ENCODE peak calls at places on chromosome 6, in nine cellular contexts. V, R, W, X, F, O, Z, C and D are unnamed samples.

GRCh38 chr6:169292340-169293124 is 38.9 kb upstream of the THBS2 start:
- DNase-seq in R (peak), Z (peak), X (no peak), V (peak), W (peak), O (no peak), C (no peak), F (peak), D (peak)

GRCh38 chr6:7085911-7086310 is 21.9 kb upstream of the RREB1 start:
- DNase-seq in V (peak), X (no peak), O (no peak), Z (peak), W (peak), R (peak), F (peak), C (no peak), D (peak)

GRCh38 chr6:68313911-68314310 is 321.2 kb upstream of the ADGRB3 start:
- DNase-seq in W (no peak), X (no peak), R (no peak), Z (no peak), O (no peak), C (no peak), V (peak), F (no peak), D (no peak)

GRCh38 chr6:120871416-120872261 is 462.6 kb downstream of the TBC1D32 start:
- DNase-seq in O (no peak), W (no peak), F (no peak), C (no peak), X (no peak), R (no peak), V (no peak), Z (no peak), D (no peak)

GRCh38 chr6:126123226-126123625 is 136.9 kb downstream of the TRMT11 start:
- DNase-seq in Z (peak), O (peak), X (no peak), F (no peak), R (no peak), C (no peak), W (no peak), V (no peak), D (no peak)

GRCh38 chr6:36858407-36858981 is 16.1 kb downstream of the PPIL1 start:
- DNase-seq in V (no peak), C (peak), X (no peak), F (peak), O (no peak), R (peak), W (peak), Z (peak), D (no peak)

GRCh38 chr6:4895971-4896370 is 107.9 kb downstream of the RPP40 start:
- DNase-seq in W (no peak), F (no peak), Z (no peak), O (no peak), R (no peak), V (no peak), C (no peak), X (no peak), D (no peak)

GRCh38 chr6:150395388-150396009 is 26.7 kb downstream of the IYD start:
- DNase-seq in Z (peak), W (peak), X (no peak), F (no peak), V (peak), O (peak), C (no peak), R (no peak), D (no peak)

GRCh38 chr6:48584846-48585245 is 473.8 kb upstream of the PTCHD4 start:
- DNase-seq in O (no peak), W (no peak), R (no peak), Z (no peak), C (no peak), V (no peak), X (no peak), F (no peak), D (no peak)

GRCh38 chr6:47292944-47293343 is 16.8 kb downstream of the TNFRSF21 start:
- DNase-seq in O (no peak), R (no peak), C (no peak), X (no peak), F (no peak), Z (no peak), W (no peak), V (no peak), D (no peak)

GRCh38 chr6:5025911-5026819 is 22.3 kb upstream of the RPP40 start:
- DNase-seq in X (no peak), C (peak), O (peak), R (peak), V (peak), W (peak), Z (peak), F (peak), D (no peak)

GRCh38 chr6:105170066-105170465 is 9.7 kb downstream of the POPDC3 start:
- DNase-seq in W (no peak), F (no peak), R (no peak), X (no peak), V (no peak), Z (no peak), O (no peak), C (no peak), D (no peak)

GRCh38 chr6:74651948-74652347 is 553.9 kb downstream of the COL12A1 start:
- DNase-seq in V (no peak), R (no peak), F (no peak), X (no peak), W (no peak), Z (no peak), O (no peak), C (no peak), D (no peak)

GRCh38 chr6:157725836-157726235 is 97.2 kb upstream of the SNX9 start:
- DNase-seq in Z (no peak), R (no peak), W (no peak), F (no peak), O (no peak), X (no peak), V (no peak), C (no peak), D (peak)

GRCh38 chr6:25913741-25914140 is 16.8 kb downstream of the SLC17A2 start:
- DNase-seq in R (no peak), W (no peak), X (no peak), V (no peak), Z (no peak), F (no peak), O (no peak), C (no peak), D (no peak)

GRCh38 chr6:136067731-136068341 is 182.3 kb downstream of the MTFR2 start:
- DNase-seq in F (peak), R (no peak), V (no peak), C (no peak), X (no peak), W (no peak), O (no peak), Z (no peak), D (no peak)

GRCh38 chr6:159324599-159324998 is 155.4 kb downstream of the FNDC1 start:
- DNase-seq in Z (no peak), C (no peak), R (no peak), F (no peak), V (no peak), X (no peak), W (no peak), O (no peak), D (no peak)

GRCh38 chr6:106895703-106896040 is 78.9 kb downstream of the CD24 start:
- DNase-seq in X (no peak), F (no peak), V (no peak), C (no peak), R (no peak), O (no peak), W (no peak), Z (no peak), D (no peak)

GRCh38 chr6:137871299-137871698 is 4.2 kb downstream of the TNFAIP3 start:
- DNase-seq in X (no peak), C (no peak), O (no peak), Z (no peak), V (no peak), W (no peak), F (no peak), R (no peak), D (no peak)

GRCh38 chr6:125952764-125953501 is 3.6 kb upstream of the HINT3 start:
- DNase-seq in O (no peak), Z (no peak), V (peak), R (no peak), C (no peak), F (no peak), X (no peak), W (no peak), D (no peak)

GRCh38 chr6:142507065-142507464 is 205.3 kb downstream of the ADGRG6 start:
- DNase-seq in C (no peak), F (no peak), X (no peak), R (no peak), Z (no peak), O (no peak), V (no peak), W (no peak), D (no peak)

GRCh38 chr6:131173680-131174079 is 38.4 kb downstream of the AKAP7 start:
- DNase-seq in C (no peak), X (no peak), F (no peak), Z (no peak), W (no peak), O (no peak), R (no peak), V (no peak), D (no peak)

GRCh38 chr6:4472222-4472621 is 304.0 kb upstream of the CDYL start:
- DNase-seq in C (no peak), X (no peak), V (no peak), Z (no peak), R (no peak), O (no peak), F (no peak), W (no peak), D (no peak)

GRCh38 chr6:89963391-89963790 is 69.1 kb downstream of the GJA10 start:
- DNase-seq in C (no peak), O (no peak), W (no peak), R (no peak), F (no peak), Z (no peak), X (no peak), V (no peak), D (no peak)

GRCh38 chr6:96301781-96302180 is 219.8 kb upstream of the UFL1 start:
- DNase-seq in X (no peak), R (no peak), O (no peak), W (no peak), C (no peak), Z (no peak), V (no peak), F (no peak), D (no peak)

GRCh38 chr6:135655055-135655454 is 157.5 kb upstream of the AHI1 start:
- DNase-seq in R (no peak), W (no peak), X (no peak), O (no peak), V (no peak), C (no peak), F (no peak), Z (no peak), D (no peak)

GRCh38 chr6:96116674-96117073 is 100.9 kb downstream of the FUT9 start:
- DNase-seq in O (peak), W (no peak), R (no peak), F (no peak), Z (no peak), V (peak), C (no peak), X (no peak), D (no peak)

GRCh38 chr6:56552212-56553130 is 90.2 kb downstream of the DST start:
- DNase-seq in V (no peak), O (no peak), F (no peak), R (no peak), X (no peak), W (no peak), Z (no peak), C (no peak), D (no peak)

GRCh38 chr6:56550307-56550706 is 92.4 kb downstream of the DST start:
- DNase-seq in C (no peak), R (no peak), O (no peak), Z (no peak), X (no peak), F (no peak), V (no peak), W (no peak), D (no peak)

GRCh38 chr6:56547687-56548086 is 95.0 kb downstream of the DST start:
- DNase-seq in O (no peak), C (no peak), W (no peak), F (no peak), Z (no peak), V (no peak), X (no peak), R (no peak), D (no peak)

GRCh38 chr6:56551409-56552120 is 91.1 kb downstream of the DST start:
- DNase-seq in R (no peak), V (no peak), Z (no peak), X (no peak), F (no peak), C (no peak), O (no peak), W (peak), D (no peak)

DNA sequence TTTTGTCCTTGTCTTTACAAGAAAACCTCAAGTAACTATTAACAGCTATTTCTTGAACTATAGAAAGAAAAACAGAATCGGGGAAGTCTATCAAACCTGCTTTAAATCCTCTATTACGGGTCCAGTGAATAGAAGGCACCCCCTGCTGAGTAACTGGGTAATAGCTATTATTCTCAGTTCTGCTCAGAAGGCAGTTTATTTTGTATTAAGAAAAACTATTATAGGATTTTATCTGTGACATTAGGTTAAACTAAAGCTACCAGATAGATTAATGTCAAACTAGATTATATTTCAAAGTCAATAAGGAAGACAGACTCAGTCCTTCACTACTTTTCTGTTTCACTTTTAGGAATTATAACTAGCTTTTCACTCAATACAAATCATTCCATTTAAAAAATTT is 93.7 kb downstream of the DST start:
- DNase-seq in V (no peak), X (no peak), O (no peak), F (no peak), C (no peak), Z (no peak), R (no peak), W (no peak), D (no peak)
- TF ChIP-seq CTCF in V (no peak), X (peak), O (no peak), F (peak), C (peak), Z (peak), R (peak), W (peak), D (no peak)

GRCh38 chr6:52417675-52418111 is 2.4 kb upstream of the EFHC1 start:
- DNase-seq in W (peak), R (no peak), C (no peak), V (no peak), Z (peak), X (no peak), F (no peak), O (peak), D (no peak)

GRCh38 chr6:52418606-52419005 is 1.5 kb upstream of the EFHC1 start:
- DNase-seq in Z (no peak), O (no peak), R (no peak), X (no peak), W (no peak), C (no peak), F (no peak), V (no peak), D (no peak)

GRCh38 chr6:52420668-52421358 is 671 bp downstream of the EFHC1 start:
- DNase-seq in W (no peak), Z (peak), R (no peak), C (no peak), X (no peak), V (no peak), F (peak), O (peak), D (no peak)

GRCh38 chr6:52422156-52422555 is 2.0 kb downstream of the EFHC1 start:
- DNase-seq in C (no peak), W (no peak), Z (no peak), V (no peak), O (no peak), F (no peak), X (no peak), R (no peak), D (no peak)

DNA sequence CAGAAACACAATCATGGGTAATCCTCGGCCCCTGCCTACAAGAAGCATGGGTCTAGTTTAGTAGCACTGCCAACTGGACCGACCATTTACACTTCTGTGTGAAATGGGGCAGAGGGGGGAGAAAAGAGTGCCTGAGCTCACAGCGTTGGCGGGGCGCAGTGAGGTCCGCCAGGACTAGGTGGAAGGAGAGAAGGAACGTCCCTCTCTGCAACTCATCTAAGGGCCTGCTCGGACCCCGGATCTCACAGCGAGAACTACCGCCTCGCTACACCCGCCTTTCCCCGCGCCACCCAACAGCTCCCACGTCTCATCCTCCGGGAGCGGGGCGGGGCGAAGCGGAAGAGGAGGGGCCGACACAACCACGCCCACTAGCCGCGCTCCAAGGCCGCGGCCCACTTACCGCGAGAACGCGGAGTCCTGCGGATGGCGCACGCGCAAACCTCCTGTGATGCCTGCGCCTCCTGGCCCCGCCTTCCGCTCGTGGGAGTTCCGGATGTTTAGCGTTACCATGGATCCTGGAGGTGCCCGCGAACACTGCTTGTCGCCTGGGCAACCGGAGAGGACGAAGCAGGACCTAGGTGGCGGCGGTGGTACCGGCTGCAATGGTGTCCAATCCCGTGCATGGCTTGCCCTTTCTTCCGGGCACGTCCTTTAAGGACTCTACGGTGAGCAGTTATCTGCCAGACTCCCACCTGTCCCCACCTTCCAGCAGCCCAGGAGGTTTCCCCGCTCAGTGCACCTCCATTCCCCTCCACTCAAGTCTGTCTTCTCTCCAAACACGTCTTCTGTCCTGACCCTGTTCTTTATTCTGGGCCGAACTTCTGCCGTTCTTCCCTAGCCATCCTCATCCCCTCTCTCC is at the start of gene EFHC1:
- DNase-seq in V (peak), R (peak), Z (peak), C (peak), O (peak), F (peak), W (peak), X (peak), D (peak)
- TF ChIP-seq POLR2A in V (peak), R (peak), Z (peak), C (peak), O (peak), F (peak), W (peak), X (peak), D (no peak)

DNA sequence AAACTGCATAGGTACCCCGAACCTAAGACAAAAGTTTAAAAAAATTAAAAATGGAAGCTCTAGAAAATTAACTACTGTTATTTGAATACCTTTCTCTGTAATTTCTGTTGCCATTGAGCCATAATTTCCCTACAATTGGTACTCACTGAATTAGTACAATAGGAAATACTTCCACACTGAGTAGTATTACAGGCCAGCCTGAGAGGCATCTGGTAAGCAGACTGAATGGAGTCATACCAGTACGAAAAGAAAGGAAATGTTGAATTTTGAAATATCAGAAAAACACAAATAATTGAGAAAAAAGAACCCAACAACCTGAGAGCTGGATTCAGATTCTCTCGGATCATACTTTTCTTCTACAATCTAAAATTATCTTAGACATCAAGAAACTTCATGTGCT is 791.3 kb downstream of the TENT5A start:
- DNase-seq in F (no peak), W (no peak), V (no peak), X (no peak), Z (no peak), C (no peak), R (no peak), O (no peak), D (no peak)
- TF ChIP-seq CTCF in F (no peak), W (no peak), V (no peak), X (no peak), Z (no peak), C (no peak), R (no peak), O (no peak), D (no peak)

GRCh38 chr6:33066917-33067521 is 6.4 kb downstream of the HLA-DPA1 start:
- DNase-seq in W (no peak), R (no peak), V (no peak), C (no peak), F (no peak), Z (no peak), O (no peak), X (no peak), D (no peak)
- TF ChIP-seq POLR2A in W (no peak), R (no peak), V (no peak), C (no peak), F (no peak), Z (no peak), O (no peak), X (no peak), D (no peak)

DNA sequence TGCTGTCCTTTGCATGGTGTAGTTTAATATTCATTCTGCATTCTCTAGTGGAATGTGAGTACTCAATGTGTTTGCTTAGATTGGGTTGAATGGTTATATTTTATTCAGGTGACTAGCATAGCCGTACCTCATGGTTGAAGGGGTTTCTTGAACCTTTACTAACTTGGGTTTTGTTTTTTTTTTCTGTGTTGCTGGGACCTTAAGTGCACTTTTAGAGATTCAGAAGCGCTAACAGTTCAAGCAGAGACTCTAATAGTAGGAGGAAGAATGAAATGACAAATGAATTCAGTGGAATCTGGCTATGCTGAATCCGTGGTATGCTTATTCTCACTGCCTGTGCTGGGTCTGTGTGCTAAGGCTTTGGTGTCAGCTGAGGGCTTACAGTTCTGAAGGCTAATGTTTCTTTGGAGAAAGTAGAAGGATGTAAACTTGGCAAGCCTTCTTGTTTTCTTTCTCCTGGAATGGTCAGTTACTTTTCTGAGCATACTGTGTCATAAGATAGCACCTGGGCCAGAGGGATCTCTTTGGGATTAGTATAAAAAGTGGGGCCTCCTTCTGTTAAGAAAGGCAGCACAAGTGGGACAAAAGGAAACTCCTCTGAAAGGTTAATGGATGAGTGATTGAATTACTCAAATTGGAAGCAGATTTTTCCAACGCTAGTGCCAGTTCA is 28.7 kb downstream of the RNF144B start:
- DNase-seq in O (no peak), C (no peak), R (no peak), X (no peak), V (no peak), W (no peak), F (no peak), Z (no peak), D (no peak)
- TF ChIP-seq CTCF in O (no peak), C (no peak), R (no peak), X (no peak), V (no peak), W (no peak), F (no peak), Z (no peak), D (no peak)

GRCh38 chr6:167836722-167837121 is 10.0 kb downstream of the AFDN start:
- DNase-seq in Z (no peak), X (no peak), O (no peak), V (no peak), R (no peak), F (no peak), W (no peak), C (no peak), D (no peak)
- TF ChIP-seq POLR2A in Z (no peak), X (no peak), O (no peak), V (no peak), R (no peak), F (no peak), W (no peak), C (no peak), D (no peak)

GRCh38 chr6:31174378-31174777 is 3.9 kb upstream of the POU5F1 start:
- DNase-seq in V (no peak), O (no peak), R (no peak), C (no peak), Z (no peak), W (no peak), X (no peak), F (no peak), D (no peak)
- TF ChIP-seq CTCF in V (no peak), O (no peak), R (no peak), C (no peak), Z (no peak), W (no peak), X (no peak), F (no peak), D (no peak)

GRCh38 chr6:170554086-170554887 is at the start of gene TBP:
- DNase-seq in V (peak), Z (peak), W (peak), R (peak), F (peak), C (peak), O (peak), X (peak), D (peak)
- TF ChIP-seq POLR2A in V (peak), Z (peak), W (peak), R (peak), F (peak), C (peak), O (peak), X (peak), D (no peak)

GRCh38 chr6:8904754-8905153 is 469.4 kb upstream of the SLC35B3 start:
- DNase-seq in V (peak), O (no peak), C (no peak), R (no peak), Z (no peak), F (no peak), X (no peak), W (no peak), D (no peak)
- TF ChIP-seq CTCF in V (peak), O (no peak), C (no peak), R (no peak), Z (peak), F (no peak), X (no peak), W (no peak), D (no peak)